ENCODE peak calls at places on chromosome 9, in eight cellular contexts. J is body of pancreas; F is endothelial cell of umbilical vein; U is foreskin keratinocyte; I is fibroblast of lung; Q is CD4-positive, alpha-beta T cell; V is AG04450; R is pancreas. O is an unnamed sample.

GRCh38 chr9:134928796-134929559 is 11.3 kb upstream of the FCN1 start:
- DNase-seq in J (no peak), Q (no peak), V (no peak), R (peak; percentile 44), U (no peak), I (no peak), F (no peak), O (no peak)

GRCh38 chr9:70080481-70081119 is 37.0 kb downstream of the MAMDC2 start:
- DNase-seq in Q (no peak), I (peak; percentile 85), U (no peak), J (peak; percentile 52), F (peak; percentile 33), R (no peak), V (peak; percentile 27), O (no peak)

GRCh38 chr9:134838651-134839431 is 41.8 kb upstream of the FCN2 start:
- DNase-seq in J (no peak), Q (no peak), U (no peak), I (no peak), F (no peak), R (no peak), V (no peak), O (no peak)

GRCh38 chr9:84327184-84327583 is 13.4 kb downstream of the SLC28A3 start:
- DNase-seq in J (no peak), Q (no peak), F (no peak), R (no peak), I (peak; percentile 14), V (no peak), U (no peak), O (no peak)

GRCh38 chr9:699396-699795 is 142.1 kb upstream of the DMRT1 start:
- DNase-seq in V (no peak), J (no peak), U (no peak), Q (no peak), F (no peak), I (no peak), R (no peak), O (no peak)

GRCh38 chr9:71384343-71384742 is 262.9 kb upstream of the TRPM3 start:
- DNase-seq in I (no peak), V (no peak), F (no peak), J (no peak), U (no peak), R (no peak), Q (no peak), O (no peak)

GRCh38 chr9:2043243-2043642 is 28.1 kb downstream of the SMARCA2 start:
- DNase-seq in F (no peak), J (no peak), I (peak; percentile 14), Q (no peak), U (no peak), V (no peak), R (no peak), O (no peak)

GRCh38 chr9:135248111-135248510 is 160.6 kb downstream of the OLFM1 start:
- DNase-seq in I (no peak), U (no peak), Q (no peak), F (no peak), R (peak; percentile 33), J (no peak), V (no peak), O (no peak)

GRCh38 chr9:133113928-133114351 is 7.1 kb downstream of the RALGDS start:
- DNase-seq in R (peak; percentile 67), U (no peak), F (no peak), Q (no peak), V (no peak), J (peak; percentile 55), I (no peak), O (no peak)

GRCh38 chr9:111029260-111029659 is 9.0 kb downstream of the LPAR1 start:
- DNase-seq in I (no peak), U (no peak), R (no peak), Q (no peak), V (no peak), J (no peak), F (no peak), O (no peak)

GRCh38 chr9:133050781-133051180 is 11.0 kb upstream of the CEL start:
- DNase-seq in U (no peak), R (peak; percentile 81), F (peak; percentile 42), J (peak; percentile 96), V (no peak), I (no peak), Q (no peak), O (no peak)

GRCh38 chr9:15403155-15403554 is 19.5 kb upstream of the SNAPC3 start:
- DNase-seq in I (no peak), U (no peak), V (no peak), F (no peak), J (peak; percentile 20), Q (no peak), R (no peak), O (no peak)

GRCh38 chr9:111891910-111892499 is 4.6 kb upstream of the UGCG start:
- DNase-seq in I (no peak), V (no peak), U (no peak), Q (no peak), R (no peak), F (no peak), J (no peak), O (no peak)

GRCh38 chr9:132541966-132542830 is 40.2 kb upstream of the BARHL1 start:
- DNase-seq in R (no peak), J (no peak), U (no peak), Q (no peak), V (no peak), I (no peak), F (no peak), O (no peak)

GRCh38 chr9:27482709-27483108 is 41.4 kb upstream of the IFNK start:
- DNase-seq in R (no peak), V (no peak), J (no peak), U (no peak), I (no peak), F (no peak), Q (no peak), O (no peak)
- H3K27ac ChIP-seq in R (no peak overlapping the region), V (no peak overlapping the region), J (no peak overlapping the region), U (no peak overlapping the region), I (no peak overlapping the region), F (no peak overlapping the region), Q (no peak overlapping the region), O (no peak overlapping the region)

GRCh38 chr9:93120846-93121315 is 13.2 kb downstream of the NINJ1 start:
- DNase-seq in R (peak; percentile 54), V (no peak), Q (no peak), J (peak; percentile 3), I (no peak), F (no peak), U (no peak), O (no peak)
- H3K27ac ChIP-seq in R (peak overlapping the region; percentile 39), V (no peak overlapping the region), Q (no peak overlapping the region), J (no peak overlapping the region), I (no peak overlapping the region), F (no peak overlapping the region), U (no peak overlapping the region), O (peak overlapping the region; percentile 55)

GRCh38 chr9:35687306-35687705 is 2.4 kb downstream of the TPM2 start:
- DNase-seq in F (no peak), J (no peak), R (peak; percentile 34), Q (no peak), I (no peak), U (no peak), V (no peak), O (no peak)

GRCh38 chr9:35689601-35690446 is at the start of gene TPM2:
- DNase-seq in V (peak; percentile 84), U (peak; percentile 54), F (peak; percentile 70), I (peak; percentile 90), J (peak; percentile 20), Q (no peak), R (no peak), O (no peak)

GRCh38 chr9:35687972-35688557 is 1.7 kb downstream of the TPM2 start:
- DNase-seq in Q (no peak), J (no peak), U (no peak), R (peak; percentile 22), I (no peak), F (no peak), V (no peak), O (no peak)

GRCh38 chr9:35689351-35689600 is 449 bp downstream of the TPM2 start:
- DNase-seq in R (no peak), Q (no peak), F (no peak), U (no peak), J (no peak), I (no peak), V (no peak), O (no peak)

GRCh38 chr9:35688558-35689350 is 971 bp downstream of the TPM2 start:
- DNase-seq in F (peak; percentile 41), V (no peak), R (no peak), J (no peak), Q (no peak), I (peak; percentile 86), U (peak; percentile 75), O (peak; percentile 33)
- H3K27ac ChIP-seq in F (peak overlapping the region; percentile 50), V (peak overlapping the region; percentile 92), R (no peak overlapping the region), J (no peak overlapping the region), Q (no peak overlapping the region), I (peak overlapping the region; percentile 84), U (peak overlapping the region; percentile 35), O (peak overlapping the region; percentile 73)

DNA sequence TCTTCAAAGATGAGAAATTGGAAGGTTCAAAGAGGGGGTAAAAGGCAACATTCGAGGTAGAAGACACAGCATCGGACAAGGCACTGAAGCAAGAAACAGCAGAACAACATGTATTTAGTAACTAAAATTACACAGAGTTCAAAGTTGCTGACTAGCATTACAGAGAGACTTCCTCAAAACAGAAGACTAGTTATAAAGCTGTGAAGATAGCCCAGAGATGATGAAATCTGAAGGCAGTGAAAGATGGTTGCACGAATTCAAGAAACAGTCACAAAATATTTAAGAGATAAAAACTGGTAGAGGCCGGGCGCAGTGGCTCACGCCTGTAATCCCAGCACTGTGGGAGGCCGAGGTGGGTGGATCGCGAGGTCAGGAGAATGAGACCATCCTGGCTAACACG is 16.3 kb downstream of the MAPKAP1 start:
- DNase-seq in Q (no peak), J (no peak), I (no peak), V (no peak), F (no peak), R (no peak), U (no peak), O (no peak)
- H3K27ac ChIP-seq in Q (no peak overlapping the region), J (peak overlapping the region; percentile 0), I (no peak overlapping the region), V (no peak overlapping the region), F (no peak overlapping the region), R (no peak overlapping the region), U (no peak overlapping the region), O (no peak overlapping the region)

DNA sequence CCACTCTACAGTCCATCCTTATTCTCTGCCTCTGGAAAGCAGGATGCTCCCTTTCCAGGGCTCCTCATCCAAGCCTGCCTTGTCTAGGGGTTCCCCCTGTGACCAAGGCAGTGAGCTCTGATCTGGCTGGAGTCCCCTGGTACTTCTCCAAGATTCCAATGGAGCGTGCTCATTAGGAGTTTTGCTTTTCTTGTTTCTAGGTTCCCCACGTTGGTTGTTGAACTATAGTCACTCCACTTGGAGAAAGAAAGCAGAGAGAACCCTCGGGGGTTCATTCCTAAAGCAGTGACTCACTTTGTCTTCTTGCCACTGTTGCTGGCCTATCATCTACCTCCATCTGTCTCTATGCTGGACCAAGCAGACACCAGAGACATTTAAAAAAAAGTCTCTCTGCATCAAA is 192.6 kb downstream of the TLE4 start:
- DNase-seq in R (no peak), J (peak; percentile 9), Q (no peak), U (peak; percentile 93), F (no peak), V (peak; percentile 83), I (peak; percentile 98), O (peak; percentile 51)
- H3K27ac ChIP-seq in R (no peak overlapping the region), J (no peak overlapping the region), Q (no peak overlapping the region), U (no peak overlapping the region), F (no peak overlapping the region), V (no peak overlapping the region), I (no peak overlapping the region), O (no peak overlapping the region)